ENCODE peak calls at places on chromosomes 6 and 20, in four cellular contexts. V, D, Q and L are unnamed samples.

GRCh38 chr6:139905404-139906052 is 531.1 kb upstream of the CITED2 start:
- DNase-seq in Q (no peak), D (no peak), V (no peak), L (no peak)

GRCh38 chr6:148518371-148519156 is 175.9 kb downstream of the SASH1 start:
- DNase-seq in Q (no peak), D (no peak), V (no peak), L (no peak)

GRCh38 chr20:57249772-57250171 is 16.7 kb downstream of the BMP7 start:
- DNase-seq in Q (no peak), V (no peak), D (no peak), L (no peak)

GRCh38 chr6:133767571-133767970 is 121.3 kb upstream of the TCF21 start:
- DNase-seq in D (no peak), Q (no peak), V (no peak), L (no peak)

GRCh38 chr6:144899161-144899560 is 614.0 kb downstream of the UTRN start:
- DNase-seq in V (no peak), D (no peak), Q (no peak), L (peak)

GRCh38 chr6:150587637-150588036 is 12.0 kb upstream of the PLEKHG1 start:
- DNase-seq in D (no peak), Q (no peak), V (no peak), L (no peak)

GRCh38 chr6:31702819-31703716 is at the start of gene ABHD16A:
- DNase-seq in D (peak), Q (peak), V (peak), L (peak)

GRCh38 chr6:100462990-100463684 is 1.6 kb downstream of the SIM1 start:
- DNase-seq in D (peak), V (no peak), Q (no peak), L (no peak)

GRCh38 chr6:130136803-130137202 is 85.9 kb downstream of the SAMD3 start:
- DNase-seq in Q (no peak), V (no peak), D (no peak), L (no peak)

GRCh38 chr6:1952726-1953360 is 292.6 kb downstream of the GMDS start:
- DNase-seq in V (no peak), D (peak), Q (no peak), L (peak)